ENCODE peak calls at places on chromosomes 13 and 19, in ten cellular contexts. G is GM12878; O is kidney epithelial cell; A is body of pancreas; K is Peyer's patch; C is fibroblast of lung; U is A549; V is CD4-positive, alpha-beta memory T cell; J is A673; N is lower leg skin. P is an unnamed sample.

GRCh38 chr13:60662595-60662994 is 265.6 kb downstream of the TDRD3 start:
- DNase-seq in G (no peak), O (no peak), A (no peak), K (no peak), C (no peak), U (no peak), V (no peak), J (no peak), N (no peak), P (no peak)

GRCh38 chr13:76473552-76474134 is 412.6 kb downstream of the KCTD12 start:
- DNase-seq in G (peak; percentile 25), O (peak; percentile 37), A (peak; percentile 80), K (peak; percentile 87), C (peak; percentile 88), U (peak; percentile 22), V (peak; percentile 67), J (peak; percentile 82), N (peak; percentile 88), P (peak; percentile 85)

GRCh38 chr13:25175431-25175830 is 3.3 kb upstream of the AMER2 start:
- DNase-seq in G (no peak), O (no peak), A (no peak), K (no peak), C (no peak), U (no peak), V (no peak), J (no peak), N (no peak), P (no peak)

GRCh38 chr13:26923824-26924605 is 163.4 kb upstream of the GPR12 start:
- DNase-seq in G (no peak), O (no peak), A (peak; percentile 9), K (no peak), C (peak; percentile 83), U (no peak), V (no peak), J (peak; percentile 4), N (peak; percentile 20), P (no peak)

GRCh38 chr19:54189020-54189667 is at the start of gene MBOAT7:
- DNase-seq in G (no peak), O (no peak), A (no peak), K (no peak), C (no peak), U (no peak), V (no peak), J (no peak), N (no peak), P (peak; percentile 83)

GRCh38 chr13:106534844-106535551 is 464 bp downstream of the EFNB2 start:
- DNase-seq in G (no peak), O (no peak), A (peak; percentile 10), K (no peak), C (peak; percentile 42), U (peak; percentile 17), V (peak; percentile 40), J (peak; percentile 16), N (peak; percentile 88), P (peak; percentile 68)

GRCh38 chr19:41352609-41353465 is 885 bp downstream of the TGFB1 start:
- DNase-seq in G (no peak), O (no peak), A (peak; percentile 62), K (peak; percentile 93), C (peak; percentile 48), U (peak; percentile 99), V (peak; percentile 77), J (peak; percentile 62), N (peak; percentile 94), P (peak; percentile 79)

GRCh38 chr19:33194527-33194883 is 375 bp downstream of the LRP3 start:
- DNase-seq in G (no peak), O (no peak), A (no peak), K (no peak), C (no peak), U (no peak), V (no peak), J (peak; percentile 15), N (no peak), P (no peak)

GRCh38 chr19:35119091-35119490 is 3.5 kb downstream of the FXYD3 start:
- DNase-seq in G (no peak), O (no peak), A (no peak), K (no peak), C (no peak), U (no peak), V (no peak), J (no peak), N (no peak), P (no peak)

GRCh38 chr19:35122687-35123551 is 7.3 kb downstream of the FXYD3 start:
- DNase-seq in G (no peak), O (no peak), A (no peak), K (no peak), C (no peak), U (no peak), V (no peak), J (no peak), N (no peak), P (no peak)

GRCh38 chr19:35120492-35120891 is 4.9 kb downstream of the FXYD3 start:
- DNase-seq in G (no peak), O (no peak), A (peak; percentile 53), K (peak; percentile 70), C (peak; percentile 38), U (no peak), V (no peak), J (no peak), N (no peak), P (no peak)

GRCh38 chr19:35119578-35119977 is 4.0 kb downstream of the FXYD3 start:
- DNase-seq in G (no peak), O (no peak), A (no peak), K (no peak), C (no peak), U (no peak), V (no peak), J (no peak), N (no peak), P (no peak)

GRCh38 chr19:35120898-35121297 is 5.3 kb downstream of the FXYD3 start:
- DNase-seq in G (no peak), O (no peak), A (no peak), K (peak; percentile 82), C (no peak), U (no peak), V (no peak), J (no peak), N (no peak), P (no peak)
- H3K4me3 ChIP-seq in G (no peak overlapping the region), O (no peak overlapping the region), A (no peak overlapping the region), K (peak overlapping the region; percentile 56), C (no peak overlapping the region), U (no peak overlapping the region), V (no peak overlapping the region), J (no peak overlapping the region), N (no peak overlapping the region), P (peak overlapping the region; percentile 57)

GRCh38 chr19:14475251-14476073 is at the start of gene PTGER1:
- DNase-seq in G (no peak), O (no peak), A (no peak), K (no peak), C (peak; percentile 58), U (no peak), V (peak; percentile 60), J (peak; percentile 57), N (no peak), P (peak; percentile 62)
- H3K4me3 ChIP-seq in G (no peak within 1 kb of the TSS), O (no peak within 1 kb of the TSS), A (no peak within 1 kb of the TSS), K (peak within 1 kb of the TSS; percentile 11), C (peak within 1 kb of the TSS; percentile 44), U (no peak within 1 kb of the TSS), V (no peak within 1 kb of the TSS), J (no peak within 1 kb of the TSS), N (no peak within 1 kb of the TSS), P (peak within 1 kb of the TSS; percentile 9)

DNA sequence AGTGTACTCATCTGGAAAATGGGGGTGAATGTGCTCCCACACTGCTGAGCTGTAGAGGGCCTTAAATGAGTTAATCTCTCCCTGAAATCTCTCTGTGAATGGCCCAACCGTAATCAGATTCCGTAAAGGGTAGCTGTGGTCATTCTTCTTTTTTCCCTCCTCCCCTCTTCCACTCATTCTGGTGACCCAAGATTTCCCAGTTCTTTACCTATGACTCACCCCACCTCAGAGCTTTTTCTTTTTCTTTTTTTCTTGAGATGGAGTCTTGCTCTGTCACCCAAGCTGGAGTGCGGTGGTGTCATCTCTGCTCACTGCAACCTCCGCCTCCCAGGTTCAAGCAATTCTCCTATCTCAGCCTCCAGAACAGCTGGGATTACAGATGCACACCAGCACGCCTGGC is 33.3 kb upstream of the MUC16 start:
- DNase-seq in G (no peak), O (no peak), A (no peak), K (no peak), C (no peak), U (no peak), V (no peak), J (no peak), N (no peak), P (no peak)
- H3K4me3 ChIP-seq in G (no peak overlapping the region), O (no peak overlapping the region), A (no peak overlapping the region), K (no peak overlapping the region), C (no peak overlapping the region), U (no peak overlapping the region), V (no peak overlapping the region), J (no peak overlapping the region), N (no peak overlapping the region), P (no peak overlapping the region)

GRCh38 chr19:17242431-17243208 is 3.1 kb downstream of the NR2F6 start:
- DNase-seq in G (no peak), O (no peak), A (no peak), K (no peak), C (no peak), U (no peak), V (no peak), J (no peak), N (no peak), P (no peak)

GRCh38 chr19:17243340-17243853 is 2.3 kb downstream of the NR2F6 start:
- DNase-seq in G (no peak), O (no peak), A (peak; percentile 38), K (peak; percentile 77), C (no peak), U (no peak), V (no peak), J (no peak), N (no peak), P (no peak)

GRCh38 chr19:17237747-17238706 is 7.7 kb downstream of the NR2F6 start:
- DNase-seq in G (no peak), O (no peak), A (no peak), K (no peak), C (no peak), U (no peak), V (no peak), J (no peak), N (no peak), P (no peak)

GRCh38 chr19:17240855-17241399 is 4.8 kb downstream of the NR2F6 start:
- DNase-seq in G (no peak), O (no peak), A (no peak), K (no peak), C (no peak), U (no peak), V (no peak), J (no peak), N (no peak), P (no peak)

DNA sequence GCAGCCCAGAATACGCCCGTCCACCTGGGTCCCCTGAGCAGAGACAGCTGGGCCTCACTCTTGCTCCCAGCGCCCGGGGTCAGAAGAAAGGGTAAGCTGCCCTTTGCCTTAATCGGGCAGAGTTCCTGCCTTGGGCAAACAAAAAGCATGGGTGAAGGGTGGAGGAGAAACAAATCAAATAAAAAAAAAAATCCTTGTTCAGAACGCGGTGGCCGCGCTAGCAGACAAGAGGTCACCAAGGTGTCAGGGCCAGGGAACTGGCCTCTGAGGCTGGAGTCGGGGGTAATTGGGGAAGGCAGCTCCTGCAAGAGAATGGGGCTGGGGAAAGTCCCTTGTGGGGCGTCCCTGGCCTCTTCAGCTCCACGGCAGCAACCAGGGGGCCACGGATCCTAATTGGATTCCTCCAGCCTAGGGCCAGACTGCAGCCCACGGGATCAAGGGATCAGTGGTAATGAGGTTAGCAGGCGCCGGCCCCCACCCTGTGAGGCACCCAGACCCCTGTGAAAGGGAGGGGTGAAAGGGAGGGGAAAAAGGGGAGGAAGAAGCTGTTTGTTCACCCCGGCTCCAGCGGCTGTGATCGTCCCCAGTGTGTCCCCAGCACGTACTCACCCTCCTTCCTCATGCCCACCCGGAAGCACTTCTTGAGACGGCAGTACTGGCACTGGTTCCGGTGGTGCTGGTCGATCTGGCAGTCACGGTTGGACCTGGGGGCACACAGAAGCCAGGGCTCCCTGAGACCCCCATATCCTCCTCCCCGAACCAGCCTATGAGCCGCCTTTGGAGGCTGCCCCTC is 5.5 kb downstream of the NR2F6 start:
- DNase-seq in G (no peak), O (no peak), A (no peak), K (no peak), C (no peak), U (no peak), V (no peak), J (no peak), N (no peak), P (no peak)
- H3K4me3 ChIP-seq in G (no peak overlapping the region), O (no peak overlapping the region), A (no peak overlapping the region), K (peak overlapping the region; percentile 17), C (no peak overlapping the region), U (peak overlapping the region; percentile 11), V (no peak overlapping the region), J (no peak overlapping the region), N (no peak overlapping the region), P (no peak overlapping the region)